ENCODE peak calls at places on chromosome 19, in four cellular contexts. One of them, this sample, is unnamed.

GRCh38 chr19:28874742-28875141 is 338.2 kb downstream of the UQCRFS1 start:
- DNase-seq in psoas muscle: no peak
- DNase-seq in colonic mucosa: no peak
- DNase-seq in right atrium auricular region: no peak
- DNase-seq in this sample: no peak

GRCh38 chr19:37165635-37166034 is 6.9 kb downstream of the ZNF585A start:
- DNase-seq in psoas muscle: no peak
- DNase-seq in colonic mucosa: no peak
- DNase-seq in right atrium auricular region: no peak
- DNase-seq in this sample: no peak

GRCh38 chr19:48170817-48171347 is 402 bp downstream of the ZSWIM9 start:
- DNase-seq in psoas muscle: no peak
- DNase-seq in colonic mucosa: peak
- DNase-seq in right atrium auricular region: no peak
- DNase-seq in this sample: peak

GRCh38 chr19:28313633-28314032 is 899.3 kb downstream of the UQCRFS1 start:
- DNase-seq in psoas muscle: peak
- DNase-seq in colonic mucosa: no peak
- DNase-seq in right atrium auricular region: no peak
- DNase-seq in this sample: no peak

GRCh38 chr19:11089254-11090013 is at the start of gene LDLR:
- DNase-seq in psoas muscle: peak
- DNase-seq in colonic mucosa: peak
- DNase-seq in right atrium auricular region: peak
- DNase-seq in this sample: peak

GRCh38 chr19:12364391-12365093 is 941 bp downstream of the ZNF442 start:
- DNase-seq in psoas muscle: no peak
- DNase-seq in colonic mucosa: peak
- DNase-seq in right atrium auricular region: peak
- DNase-seq in this sample: peak

GRCh38 chr19:1804858-1805257 is 7.2 kb downstream of the ATP8B3 start:
- DNase-seq in psoas muscle: no peak
- DNase-seq in colonic mucosa: no peak
- DNase-seq in right atrium auricular region: no peak
- DNase-seq in this sample: no peak

GRCh38 chr19:56294557-56294956 is 20.1 kb downstream of the ZSCAN5A start:
- DNase-seq in psoas muscle: no peak
- DNase-seq in colonic mucosa: no peak
- DNase-seq in right atrium auricular region: no peak
- DNase-seq in this sample: no peak

DNA sequence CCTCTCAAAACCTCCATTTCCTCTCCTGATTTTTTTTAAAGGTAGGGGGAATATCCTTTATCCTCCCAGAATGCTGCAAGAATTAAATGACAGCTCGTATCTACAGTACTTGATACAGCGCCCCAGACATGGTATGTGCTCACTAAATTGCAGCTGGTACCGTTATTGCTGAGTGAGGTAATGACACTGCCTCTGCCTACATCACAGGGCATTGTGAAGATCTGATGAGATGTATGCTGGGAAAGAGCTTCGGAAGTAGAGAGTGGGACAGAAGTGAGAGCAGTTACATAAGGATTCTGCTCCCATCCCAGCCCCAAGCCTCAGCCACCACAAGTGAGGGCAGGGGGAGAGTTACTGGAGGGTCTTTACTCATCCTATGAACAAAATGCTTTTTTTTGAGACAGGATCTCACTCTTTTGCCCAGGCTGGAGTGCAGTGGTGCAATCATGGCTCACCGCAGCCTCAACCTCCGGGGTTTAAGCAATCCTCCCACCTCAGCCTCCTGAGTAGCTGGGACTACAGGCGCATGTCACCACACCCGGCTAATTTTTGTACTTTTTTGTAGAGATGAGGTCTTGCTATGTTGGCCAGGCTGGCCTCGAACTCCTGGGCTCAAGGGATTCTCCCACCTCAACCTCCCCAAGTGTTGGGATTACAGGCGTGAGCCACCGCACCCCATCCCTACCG is 1.7 kb upstream of the FKRP start:
- DNase-seq in psoas muscle: no peak
- DNase-seq in colonic mucosa: no peak
- DNase-seq in right atrium auricular region: no peak
- DNase-seq in this sample: no peak
- H3K4me3 ChIP-seq in psoas muscle: peak
- H3K4me3 ChIP-seq in colonic mucosa: no peak
- H3K4me3 ChIP-seq in right atrium auricular region: no peak
- H3K4me3 ChIP-seq in this sample: no peak

DNA sequence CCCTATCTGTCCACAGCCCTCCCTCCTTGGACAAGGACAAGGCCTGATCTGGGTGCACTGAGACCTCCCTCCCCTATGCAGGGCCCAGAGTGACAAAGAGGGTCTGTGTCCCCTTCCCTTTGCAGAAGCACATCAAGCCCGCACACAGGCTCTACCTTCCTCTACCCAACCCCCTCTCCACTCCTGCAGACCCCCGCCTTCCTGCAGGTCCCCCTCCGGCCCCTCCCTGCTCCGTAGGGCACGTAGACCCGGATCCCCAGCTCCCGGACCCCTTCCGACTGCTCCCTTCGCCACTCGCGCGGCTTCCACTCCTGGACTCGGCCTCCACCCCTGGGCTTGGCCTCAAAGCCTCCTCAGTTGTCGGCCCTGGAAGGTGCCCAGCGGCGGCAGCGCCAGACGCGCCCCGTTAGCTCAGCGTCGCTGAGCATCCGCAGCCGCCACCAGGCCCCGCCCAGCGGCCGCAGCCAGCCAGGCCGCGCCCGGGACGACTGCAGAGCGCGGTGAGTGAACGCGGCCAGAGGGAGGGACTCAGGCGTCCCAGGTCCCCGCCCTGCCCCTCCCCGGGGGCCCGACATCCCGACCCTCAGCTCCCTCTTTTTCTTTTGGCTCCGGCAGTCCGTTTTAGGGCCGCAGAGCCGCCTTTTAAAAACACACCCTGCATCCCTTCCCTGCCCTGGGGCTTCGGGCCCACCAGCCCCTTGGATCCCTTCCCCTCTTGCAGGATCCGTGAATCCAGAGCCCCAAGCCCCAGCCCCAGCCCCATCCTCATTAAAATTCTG is 1.6 kb upstream of the MYADM start:
- DNase-seq in psoas muscle: peak
- DNase-seq in colonic mucosa: peak
- DNase-seq in right atrium auricular region: peak
- DNase-seq in this sample: peak
- H3K4me3 ChIP-seq in psoas muscle: peak
- H3K4me3 ChIP-seq in colonic mucosa: peak
- H3K4me3 ChIP-seq in right atrium auricular region: peak
- H3K4me3 ChIP-seq in this sample: peak

DNA sequence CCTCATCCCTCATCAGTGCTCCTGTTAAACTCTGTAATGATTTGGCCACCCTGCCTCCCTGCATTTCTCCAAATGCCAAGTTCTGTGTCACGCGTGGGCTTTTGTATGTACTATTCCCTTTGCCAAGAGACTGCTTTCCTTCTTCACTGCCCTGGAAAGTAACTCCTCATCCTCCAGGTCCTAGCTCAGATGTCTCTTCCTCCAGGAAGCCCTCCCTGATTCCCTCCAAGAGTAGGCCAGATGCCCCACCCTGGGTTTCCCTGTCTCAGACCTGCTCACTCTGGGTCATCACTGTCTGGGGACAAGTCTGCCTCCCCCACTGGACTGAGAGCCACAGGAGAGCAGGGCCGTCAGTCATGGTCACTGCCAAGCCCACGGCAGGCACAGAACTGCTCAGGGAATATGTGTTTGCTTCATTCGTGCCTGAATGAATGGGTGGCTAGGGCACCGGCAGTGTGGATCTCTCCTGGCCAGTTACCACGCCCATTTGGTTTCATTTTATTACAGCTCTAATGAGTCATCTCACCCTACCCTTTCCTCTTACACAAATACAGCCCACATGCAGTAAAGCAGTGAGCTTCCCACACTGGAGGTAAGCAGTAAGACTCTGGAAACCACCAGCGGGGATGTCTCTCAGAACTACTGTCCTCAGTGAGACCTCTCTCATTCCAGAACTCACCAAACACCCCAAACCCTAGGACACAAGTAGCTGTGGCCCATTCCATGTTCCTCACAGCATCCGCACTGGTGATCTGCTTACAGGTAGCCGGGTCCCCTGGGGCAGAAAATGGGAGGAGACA is 12.1 kb upstream of the GPR4 start:
- DNase-seq in psoas muscle: no peak
- DNase-seq in colonic mucosa: peak
- DNase-seq in right atrium auricular region: no peak
- DNase-seq in this sample: no peak
- H3K4me3 ChIP-seq in psoas muscle: no peak
- H3K4me3 ChIP-seq in colonic mucosa: no peak
- H3K4me3 ChIP-seq in right atrium auricular region: no peak
- H3K4me3 ChIP-seq in this sample: no peak

DNA sequence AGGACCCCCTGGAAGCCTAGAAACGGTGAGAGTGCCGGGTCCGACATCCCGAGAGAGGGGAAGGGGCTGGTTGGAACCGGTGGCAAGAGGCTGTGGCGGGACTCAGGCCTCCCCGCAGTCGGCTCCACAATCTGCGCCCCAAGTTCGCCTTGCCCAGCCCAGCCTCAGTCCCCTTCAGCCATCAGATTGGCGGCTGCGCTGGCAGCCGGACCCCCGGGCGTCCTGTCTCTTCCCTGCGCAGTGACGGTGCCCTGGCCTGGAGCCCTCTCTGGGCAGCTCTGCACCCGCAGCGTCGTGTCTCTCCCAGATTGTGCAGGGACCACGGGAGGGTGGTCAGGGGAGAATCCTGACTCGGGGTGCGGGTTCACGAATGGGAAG is 315 bp downstream of the ZNF492 start:
- DNase-seq in psoas muscle: no peak
- DNase-seq in colonic mucosa: no peak
- DNase-seq in right atrium auricular region: no peak
- DNase-seq in this sample: no peak
- H3K4me3 ChIP-seq in psoas muscle: peak
- H3K4me3 ChIP-seq in colonic mucosa: peak
- H3K4me3 ChIP-seq in right atrium auricular region: peak
- H3K4me3 ChIP-seq in this sample: no peak

GRCh38 chr19:14536926-14537692 is 7.7 kb downstream of the TECR start:
- DNase-seq in psoas muscle: peak
- DNase-seq in colonic mucosa: peak
- DNase-seq in right atrium auricular region: peak
- DNase-seq in this sample: peak
- H3K4me3 ChIP-seq in psoas muscle: no peak
- H3K4me3 ChIP-seq in colonic mucosa: peak
- H3K4me3 ChIP-seq in right atrium auricular region: no peak
- H3K4me3 ChIP-seq in this sample: no peak

GRCh38 chr19:3368848-3369336 is 2.5 kb downstream of the NFIC start:
- DNase-seq in psoas muscle: no peak
- DNase-seq in colonic mucosa: no peak
- DNase-seq in right atrium auricular region: no peak
- DNase-seq in this sample: no peak
- H3K4me3 ChIP-seq in psoas muscle: peak
- H3K4me3 ChIP-seq in colonic mucosa: no peak
- H3K4me3 ChIP-seq in right atrium auricular region: peak
- H3K4me3 ChIP-seq in this sample: peak

GRCh38 chr19:19379527-19379926 is 25.9 kb upstream of the GATAD2A start:
- DNase-seq in psoas muscle: no peak
- DNase-seq in colonic mucosa: no peak
- DNase-seq in right atrium auricular region: no peak
- DNase-seq in this sample: no peak

GRCh38 chr19:19384486-19384885 is 21.0 kb upstream of the GATAD2A start:
- DNase-seq in psoas muscle: no peak
- DNase-seq in colonic mucosa: no peak
- DNase-seq in right atrium auricular region: no peak
- DNase-seq in this sample: peak

GRCh38 chr19:19385131-19385899 is 20.2 kb upstream of the GATAD2A start:
- DNase-seq in psoas muscle: peak
- DNase-seq in colonic mucosa: peak
- DNase-seq in right atrium auricular region: peak
- DNase-seq in this sample: peak

GRCh38 chr19:19382118-19382517 is 23.4 kb upstream of the GATAD2A start:
- DNase-seq in psoas muscle: no peak
- DNase-seq in colonic mucosa: peak
- DNase-seq in right atrium auricular region: no peak
- DNase-seq in this sample: no peak

DNA sequence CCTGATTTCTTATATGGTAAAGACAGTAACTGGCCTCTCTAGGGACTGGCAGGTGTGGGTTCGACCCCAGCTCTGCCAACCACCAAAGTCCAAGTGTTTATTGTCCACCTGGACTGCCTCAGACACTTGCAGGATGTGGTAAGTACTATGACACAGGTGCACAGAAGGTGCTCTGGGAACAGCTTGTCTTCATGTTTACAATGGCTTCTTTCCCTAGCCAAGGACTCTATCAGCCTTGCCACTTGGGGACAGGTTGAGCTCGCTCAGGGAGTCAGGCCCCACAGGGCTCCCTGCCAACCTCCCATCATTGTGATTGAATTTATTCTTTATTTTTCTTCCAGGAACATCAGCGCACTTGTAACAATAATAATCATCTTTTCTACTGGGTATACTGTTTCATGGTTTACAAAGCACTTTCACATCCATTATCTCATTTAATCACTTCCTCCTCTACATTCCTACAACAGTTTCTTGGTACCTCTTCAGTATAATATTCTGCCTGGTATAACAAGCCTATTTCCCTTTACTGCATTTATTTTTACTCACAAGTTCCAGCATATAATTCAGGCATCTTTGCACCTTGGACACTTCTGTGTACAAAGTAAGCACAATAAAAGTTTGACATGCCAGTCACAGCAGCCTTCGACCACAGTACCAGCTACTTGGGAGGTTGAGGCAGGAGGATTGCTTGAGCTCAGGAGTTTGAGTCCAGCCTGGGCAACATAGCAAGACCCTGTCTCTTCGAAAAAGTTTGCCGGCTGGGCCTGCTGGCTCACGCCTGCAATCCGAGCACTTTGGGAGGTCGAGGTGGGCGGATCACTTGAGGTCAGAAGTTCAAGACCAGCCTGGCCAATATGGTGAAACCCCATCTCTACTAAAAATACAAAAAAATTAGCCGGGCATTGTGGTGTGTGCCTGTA is 24.2 kb upstream of the GATAD2A start:
- DNase-seq in psoas muscle: no peak
- DNase-seq in colonic mucosa: peak
- DNase-seq in right atrium auricular region: no peak
- DNase-seq in this sample: no peak
- H3K4me3 ChIP-seq in psoas muscle: no peak
- H3K4me3 ChIP-seq in colonic mucosa: no peak
- H3K4me3 ChIP-seq in right atrium auricular region: no peak
- H3K4me3 ChIP-seq in this sample: no peak

DNA sequence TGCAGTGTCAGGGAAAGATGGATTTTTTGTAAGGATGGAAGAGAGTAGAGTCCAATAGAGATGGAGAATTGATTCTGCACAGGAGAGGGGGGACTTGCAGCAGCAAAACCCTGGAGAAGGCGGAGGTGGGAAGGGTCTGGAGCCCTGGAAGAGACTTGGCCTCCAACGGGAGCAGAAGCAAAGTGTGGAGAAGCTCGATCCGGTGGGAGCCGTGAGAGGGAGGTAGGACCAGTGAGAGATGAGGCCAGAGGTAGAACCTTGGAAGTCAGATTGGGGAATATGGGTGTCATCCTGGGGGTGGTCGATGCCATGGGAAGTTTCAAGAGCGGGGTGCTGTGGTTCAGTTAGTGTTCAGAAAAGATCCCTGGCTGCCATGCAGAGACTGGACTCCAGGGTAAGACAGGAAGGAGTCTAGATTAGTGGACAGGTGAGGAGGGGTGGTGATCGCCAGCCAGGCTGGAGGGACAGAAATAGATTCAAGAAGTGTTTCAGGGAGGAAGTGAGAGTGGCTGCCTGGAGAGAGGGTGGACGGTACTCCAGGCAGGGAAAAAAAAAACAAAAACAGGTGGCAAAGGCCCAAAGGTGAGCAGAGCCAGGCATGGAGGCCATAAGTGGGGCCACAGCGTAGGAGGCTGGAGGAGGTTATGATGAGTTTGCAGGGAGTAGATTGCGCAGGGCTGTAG is 2.6 kb downstream of the PPP5C start:
- DNase-seq in psoas muscle: no peak
- DNase-seq in colonic mucosa: no peak
- DNase-seq in right atrium auricular region: no peak
- DNase-seq in this sample: no peak
- H3K4me3 ChIP-seq in psoas muscle: peak
- H3K4me3 ChIP-seq in colonic mucosa: no peak
- H3K4me3 ChIP-seq in right atrium auricular region: no peak
- H3K4me3 ChIP-seq in this sample: no peak

This sample was measured in pancreas.